ENCODE peak calls at places on chromosomes 5 and 9, in seven cellular contexts. X is HCT116, A is K562, N is H1, G is SK-N-SH, K is GM12878, D is HepG2. Y is an unnamed sample.

GRCh38 chr5:135223891-135224625 is 175.0 kb downstream of the MACROH2A1 start:
- DNase-seq in X (no peak), A (no peak), N (no peak), G (no peak), K (no peak), D (no peak), Y (no peak)

GRCh38 chr5:170623576-170624181 is 119.9 kb downstream of the KCNIP1 start:
- DNase-seq in X (peak), A (peak), N (peak), G (peak), K (no peak), D (peak), Y (no peak)

GRCh38 chr5:60287174-60287771 is 393.7 kb upstream of the PDE4D start:
- DNase-seq in X (peak), A (peak), N (peak), G (peak), K (no peak), D (peak), Y (no peak)

GRCh38 chr5:150492621-150493020 is 15.3 kb upstream of the NDST1 start:
- DNase-seq in X (no peak), A (no peak), N (no peak), G (no peak), K (no peak), D (no peak), Y (no peak)

GRCh38 chr5:142086229-142086628 is 22.4 kb upstream of the NDFIP1 start:
- DNase-seq in X (no peak), A (no peak), N (no peak), G (no peak), K (no peak), D (no peak), Y (no peak)

GRCh38 chr5:32020271-32020670 is 153.8 kb downstream of the GOLPH3 start:
- DNase-seq in X (no peak), A (no peak), N (no peak), G (no peak), K (peak), D (no peak), Y (no peak)

GRCh38 chr9:27124151-27124550 is 15.1 kb downstream of the TEK start:
- DNase-seq in X (no peak), A (no peak), N (no peak), G (no peak), K (no peak), D (no peak), Y (no peak)

GRCh38 chr5:95823738-95824609 is 1.4 kb upstream of the GLRX start:
- DNase-seq in X (peak), A (peak), N (no peak), G (no peak), K (no peak), D (peak), Y (no peak)

GRCh38 chr5:146466521-146467349 is 19.6 kb downstream of the TCERG1 start:
- DNase-seq in X (no peak), A (no peak), N (no peak), G (peak), K (no peak), D (no peak), Y (peak)

GRCh38 chr9:116951588-116952433 is 264.7 kb downstream of the TRIM32 start:
- DNase-seq in X (no peak), A (no peak), N (no peak), G (no peak), K (peak), D (no peak), Y (no peak)

GRCh38 chr9:35267716-35268115 is 105.9 kb downstream of the UNC13B start:
- DNase-seq in X (no peak), A (no peak), N (no peak), G (no peak), K (no peak), D (no peak), Y (no peak)

GRCh38 chr5:149550608-149551226 is 522 bp downstream of the CSNK1A1 start:
- DNase-seq in X (no peak), A (peak), N (peak), G (peak), K (no peak), D (no peak), Y (no peak)

GRCh38 chr5:120655828-120656435 is 191.8 kb downstream of the PRR16 start:
- DNase-seq in X (peak), A (peak), N (peak), G (no peak), K (no peak), D (peak), Y (peak)

GRCh38 chr5:10602031-10602806 is 38.3 kb downstream of the ANKRD33B start:
- DNase-seq in X (no peak), A (peak), N (no peak), G (no peak), K (no peak), D (no peak), Y (no peak)
- TF ChIP-seq JUND in X (no peak), A (peak), N (no peak), G (no peak), K (no peak), D (no peak), Y (no peak)

DNA sequence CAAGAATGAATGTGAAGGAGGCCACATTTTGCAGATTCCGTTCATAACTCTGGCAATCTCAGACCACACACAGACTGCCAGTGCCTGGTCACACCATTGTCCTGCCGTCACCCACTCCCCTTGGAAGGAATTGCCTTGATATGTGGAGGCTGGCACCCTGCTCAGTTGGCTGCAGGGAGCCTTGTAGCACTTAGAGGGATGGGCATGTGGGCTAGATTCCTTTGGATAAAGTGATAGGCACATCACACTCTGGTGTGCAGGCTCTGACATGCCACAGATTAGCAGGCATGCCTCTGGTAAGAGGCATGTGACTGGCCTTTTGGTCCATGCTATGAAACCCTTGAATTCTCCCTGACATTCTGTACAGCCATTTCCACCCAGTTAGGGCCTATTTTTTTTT is 254.6 kb upstream of the PIK3R1 start:
- DNase-seq in X (no peak), A (no peak), N (no peak), G (no peak), K (no peak), D (no peak), Y (no peak)
- TF ChIP-seq JUND in X (no peak), A (no peak), N (no peak), G (no peak), K (no peak), D (no peak), Y (no peak)

GRCh38 chr5:38736089-38736488 is 109.7 kb upstream of the OSMR start:
- DNase-seq in X (no peak), A (no peak), N (no peak), G (no peak), K (no peak), D (no peak), Y (no peak)

GRCh38 chr5:38731461-38731860 is 114.4 kb upstream of the OSMR start:
- DNase-seq in X (no peak), A (no peak), N (no peak), G (no peak), K (no peak), D (no peak), Y (no peak)

GRCh38 chr5:38738898-38739743 is 106.7 kb upstream of the OSMR start:
- DNase-seq in X (no peak), A (no peak), N (no peak), G (no peak), K (no peak), D (no peak), Y (no peak)

GRCh38 chr5:38734353-38734752 is 111.5 kb upstream of the OSMR start:
- DNase-seq in X (no peak), A (no peak), N (no peak), G (no peak), K (no peak), D (no peak), Y (no peak)
- TF ChIP-seq JUND in X (no peak), A (no peak), N (no peak), G (no peak), K (no peak), D (no peak), Y (no peak)

GRCh38 chr5:172942556-172942955 is 16.7 kb upstream of the RPL26L1 start:
- DNase-seq in X (no peak), A (no peak), N (no peak), G (no peak), K (no peak), D (no peak), Y (no peak)

GRCh38 chr5:172939561-172939960 is 19.7 kb upstream of the RPL26L1 start:
- DNase-seq in X (no peak), A (no peak), N (no peak), G (no peak), K (no peak), D (no peak), Y (no peak)

GRCh38 chr5:172940242-172941066 is 18.8 kb upstream of the RPL26L1 start:
- DNase-seq in X (no peak), A (no peak), N (no peak), G (no peak), K (no peak), D (no peak), Y (no peak)

GRCh38 chr5:172939045-172939444 is 20.2 kb upstream of the RPL26L1 start:
- DNase-seq in X (peak), A (peak), N (peak), G (no peak), K (no peak), D (peak), Y (peak)

GRCh38 chr5:172941067-172941516 is 18.1 kb upstream of the RPL26L1 start:
- DNase-seq in X (no peak), A (peak), N (no peak), G (no peak), K (no peak), D (no peak), Y (no peak)
- TF ChIP-seq JUND in X (no peak), A (no peak), N (no peak), G (no peak), K (no peak), D (no peak), Y (no peak)